ENCODE peak calls at places on chromosomes 6 and 20, in seven cellular contexts. X is psoas muscle, O is SJSA1, M is Peyer's patch, V is ovary, E is heart right ventricle, K is breast epithelium. N is an unnamed sample.

GRCh38 chr6:36827261-36828079 is 11.8 kb downstream of the CPNE5 start:
- DNase-seq in X (no peak), O (peak; percentile 82), M (peak; percentile 57), V (peak; percentile 74), E (peak; percentile 72), K (no peak), N (peak; percentile 76)

GRCh38 chr6:31575952-31576684 is 753 bp downstream of the TNF start:
- DNase-seq in X (peak; percentile 10), O (no peak), M (no peak), V (no peak), E (no peak), K (no peak), N (no peak)

GRCh38 chr6:14074723-14075503 is 42.7 kb upstream of the CD83 start:
- DNase-seq in X (no peak), O (no peak), M (no peak), V (no peak), E (peak; percentile 14), K (no peak), N (no peak)

GRCh38 chr20:37961016-37961415 is 58.1 kb downstream of the VSTM2L start:
- DNase-seq in X (no peak), O (no peak), M (no peak), V (no peak), E (no peak), K (no peak), N (no peak)

GRCh38 chr6:26330835-26331808 is 33.9 kb upstream of the BTN3A2 start:
- DNase-seq in X (no peak), O (no peak), M (no peak), V (no peak), E (no peak), K (no peak), N (no peak)

GRCh38 chr6:33103776-33104175 is 28.0 kb downstream of the HLA-DPB1 start:
- DNase-seq in X (no peak), O (no peak), M (no peak), V (no peak), E (no peak), K (no peak), N (no peak)

GRCh38 chr6:142902636-142903053 is 42.3 kb downstream of the HIVEP2 start:
- DNase-seq in X (no peak), O (peak; percentile 93), M (peak; percentile 85), V (peak; percentile 72), E (peak; percentile 48), K (peak; percentile 40), N (peak; percentile 61)

GRCh38 chr20:50174456-50174855 is 16.2 kb upstream of the CEBPB start:
- DNase-seq in X (peak; percentile 8), O (no peak), M (no peak), V (no peak), E (no peak), K (no peak), N (no peak)

GRCh38 chr6:4354181-4354580 is 218.8 kb upstream of the ECI2 start:
- DNase-seq in X (no peak), O (peak; percentile 25), M (no peak), V (no peak), E (no peak), K (no peak), N (no peak)

GRCh38 chr20:46057856-46058655 is 29.0 kb downstream of the SLC12A5 start:
- DNase-seq in X (peak; percentile 78), O (peak; percentile 48), M (peak; percentile 54), V (peak; percentile 44), E (peak; percentile 29), K (no peak), N (peak; percentile 82)

GRCh38 chr6:167435209-167435728 is 110.4 kb downstream of the TTLL2 start:
- DNase-seq in X (no peak), O (no peak), M (no peak), V (no peak), E (no peak), K (no peak), N (no peak)

GRCh38 chr6:11194399-11195274 is 37.8 kb downstream of the NEDD9 start:
- DNase-seq in X (no peak), O (peak; percentile 70), M (no peak), V (no peak), E (no peak), K (no peak), N (no peak)

GRCh38 chr20:63534831-63535651 is 2.1 kb downstream of the PTK6 start:
- DNase-seq in X (peak; percentile 55), O (no peak), M (peak; percentile 90), V (no peak), E (no peak), K (no peak), N (peak; percentile 24)

GRCh38 chr20:8020314-8021079 is 936 bp upstream of the TMX4 start:
- DNase-seq in X (no peak), O (no peak), M (no peak), V (no peak), E (no peak), K (no peak), N (no peak)

GRCh38 chr6:7261030-7261841 is 51.8 kb downstream of the SSR1 start:
- DNase-seq in X (peak; percentile 89), O (peak; percentile 92), M (peak; percentile 86), V (peak; percentile 85), E (peak; percentile 87), K (peak; percentile 90), N (peak; percentile 91)

GRCh38 chr6:163263196-163263595 is 151.3 kb upstream of the QKI start:
- DNase-seq in X (peak; percentile 76), O (no peak), M (no peak), V (no peak), E (no peak), K (no peak), N (peak; percentile 75)

GRCh38 chr6:111721677-111722219 is 116.1 kb upstream of the TRAF3IP2 start:
- DNase-seq in X (no peak), O (no peak), M (peak; percentile 72), V (no peak), E (no peak), K (no peak), N (no peak)

GRCh38 chr6:16511723-16512584 is 249.3 kb downstream of the ATXN1 start:
- DNase-seq in X (no peak), O (no peak), M (peak; percentile 59), V (no peak), E (no peak), K (no peak), N (no peak)

GRCh38 chr6:132443206-132443605 is 41.9 kb upstream of the MOXD1 start:
- DNase-seq in X (no peak), O (no peak), M (no peak), V (no peak), E (no peak), K (no peak), N (no peak)

GRCh38 chr20:51985753-51986152 is 183.4 kb upstream of the SALL4 start:
- DNase-seq in X (no peak), O (no peak), M (no peak), V (no peak), E (no peak), K (no peak), N (no peak)

GRCh38 chr20:51697119-51697826 is 70.9 kb downstream of the ATP9A start:
- DNase-seq in X (no peak), O (no peak), M (no peak), V (no peak), E (no peak), K (no peak), N (no peak)

GRCh38 chr6:15293674-15294073 is 47.8 kb downstream of the JARID2 start:
- DNase-seq in X (no peak), O (no peak), M (no peak), V (no peak), E (no peak), K (no peak), N (peak; percentile 45)
- H3K4me1 ChIP-seq in X (peaks cover 39% of the 10 kb centered on the region), O (peaks cover 20% of the 10 kb centered on the region), M (no peaks in the 10 kb centered on the region), V (peaks cover 10% of the 10 kb centered on the region), E (peaks cover 56% of the 10 kb centered on the region), K (no peaks in the 10 kb centered on the region), N (peaks cover 55% of the 10 kb centered on the region)

GRCh38 chr20:36613974-36614373 is 8.4 kb downstream of the RAB5IF start:
- DNase-seq in X (no peak), O (no peak), M (peak; percentile 74), V (no peak), E (no peak), K (peak; percentile 33), N (no peak)

GRCh38 chr20:36611625-36612024 is 6.0 kb downstream of the RAB5IF start:
- DNase-seq in X (no peak), O (no peak), M (no peak), V (no peak), E (no peak), K (no peak), N (no peak)

GRCh38 chr20:36620917-36621316 is 15.3 kb downstream of the RAB5IF start:
- DNase-seq in X (no peak), O (no peak), M (no peak), V (no peak), E (no peak), K (no peak), N (no peak)

DNA sequence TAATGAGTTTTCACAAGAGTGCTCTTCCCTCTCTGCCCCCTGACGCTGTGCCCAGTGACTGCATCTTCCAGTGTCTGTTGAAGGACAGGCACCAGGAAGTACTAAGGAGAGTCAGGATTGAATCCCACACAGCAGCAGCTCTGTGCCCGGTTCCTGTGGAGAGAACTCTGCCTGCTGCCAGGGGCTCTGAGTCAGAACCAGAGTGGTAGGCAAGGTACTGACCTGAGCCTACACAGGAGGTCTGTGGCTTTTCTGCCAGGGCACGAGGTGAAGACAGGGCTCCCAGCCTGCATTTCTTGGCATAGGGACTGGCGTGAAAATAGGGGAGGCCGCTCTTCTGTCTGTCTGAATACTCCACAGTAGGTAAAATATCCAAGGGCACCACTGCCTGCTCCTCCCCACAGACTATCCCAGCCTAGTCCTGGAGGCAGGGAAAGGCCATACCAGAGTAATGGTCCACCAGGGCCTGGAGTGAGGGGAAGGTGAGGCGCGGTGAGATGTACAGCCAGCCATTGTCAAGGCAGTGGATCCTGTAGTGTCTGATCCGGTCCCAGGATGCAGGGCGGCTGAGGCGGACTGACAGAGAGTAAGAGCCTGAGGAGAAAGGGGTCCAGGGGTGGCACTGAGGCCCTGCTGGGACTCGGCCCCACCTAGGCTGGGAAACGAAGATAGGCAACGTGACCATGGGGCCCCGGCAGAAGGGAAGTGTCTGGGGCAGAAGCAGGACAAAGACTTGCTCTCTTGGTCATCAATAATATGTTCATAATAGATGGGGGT is 9.4 kb downstream of the RAB5IF start:
- DNase-seq in X (no peak), O (no peak), M (no peak), V (no peak), E (no peak), K (no peak), N (no peak)
- H3K27ac ChIP-seq in X (no peak overlapping the region), O (no peak overlapping the region), M (no peak overlapping the region), V (no peak overlapping the region), E (no peak overlapping the region), K (peak overlapping the region; percentile 67), N (no peak overlapping the region)

DNA sequence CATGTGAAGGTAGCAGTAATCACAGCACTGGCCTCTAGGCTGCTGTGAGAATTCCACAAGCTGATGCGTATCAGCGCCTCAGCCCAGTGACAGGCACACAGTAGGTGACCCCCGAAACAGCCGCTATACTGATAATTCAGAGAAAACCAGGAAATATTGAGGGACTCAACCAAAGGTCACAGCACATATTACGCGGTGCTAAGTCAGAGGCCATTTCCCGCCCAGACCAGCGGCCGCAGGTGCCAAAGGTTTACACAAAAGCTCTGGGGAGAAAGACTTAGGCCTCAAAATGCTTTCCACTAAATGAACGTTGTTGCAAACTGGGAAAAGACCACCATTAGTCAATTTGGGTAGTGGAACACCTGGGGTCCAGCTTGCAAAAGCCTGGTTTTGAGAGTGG is 4.9 kb downstream of the NOL4L start:
- DNase-seq in X (no peak), O (no peak), M (no peak), V (no peak), E (no peak), K (no peak), N (no peak)
- H3K4me3 ChIP-seq in X (no peak overlapping the region), O (no peak overlapping the region), M (no peak overlapping the region), V (no peak overlapping the region), E (no peak overlapping the region), K (no peak overlapping the region), N (no peak overlapping the region)

GRCh38 chr6:42783177-42783875 is 1.5 kb downstream of the BICRAL start:
- DNase-seq in X (peak; percentile 91), O (peak; percentile 70), M (peak; percentile 87), V (peak; percentile 92), E (peak; percentile 78), K (peak; percentile 62), N (peak; percentile 75)
- H3K4me1 ChIP-seq in X (peaks cover 28% of the 10 kb centered on the region), O (peaks cover 26% of the 10 kb centered on the region), M (no peaks in the 10 kb centered on the region), V (peaks cover 12% of the 10 kb centered on the region), E (peaks cover 42% of the 10 kb centered on the region), K (no peaks in the 10 kb centered on the region), N (peaks cover 51% of the 10 kb centered on the region)

N was measured in heart left ventricle.